ENCODE peak calls at places on chromosomes 12 and 14, in eight cellular contexts. C, Y, K, D, Q, G, Z and T are unnamed samples.

GRCh38 chr14:94392510-94392935 is 4.1 kb upstream of the SERPINA1 start:
- DNase-seq in Z (no peak), Q (peak), G (no peak), D (peak), C (no peak), K (no peak), Y (no peak), T (no peak)

GRCh38 chr14:94290197-94290596 is 2.9 kb downstream of the SERPINA10 start:
- DNase-seq in K (no peak), G (no peak), Y (no peak), C (no peak), D (no peak), Z (no peak), Q (no peak), T (no peak)

GRCh38 chr12:71948390-71948789 is 9.7 kb downstream of the TPH2 start:
- DNase-seq in C (no peak), Q (no peak), G (no peak), K (no peak), Z (no peak), Y (no peak), D (no peak), T (no peak)

GRCh38 chr14:39988939-39989338 is 556.7 kb upstream of the FBXO33 start:
- DNase-seq in K (no peak), Y (no peak), Z (no peak), C (no peak), D (peak), G (no peak), Q (peak), T (peak)

GRCh38 chr14:55451398-55451797 is 11.0 kb upstream of the TBPL2 start:
- DNase-seq in C (no peak), Y (no peak), Z (no peak), G (no peak), K (no peak), Q (peak), D (no peak), T (no peak)

GRCh38 chr14:37246427-37246829 is 48.7 kb downstream of the MIPOL1 start:
- DNase-seq in C (no peak), Y (no peak), Q (peak), G (no peak), D (peak), Z (no peak), K (no peak), T (peak)

GRCh38 chr12:76863005-76863670 is 15.7 kb downstream of the CSRP2 start:
- DNase-seq in D (no peak), Y (no peak), C (no peak), G (no peak), K (no peak), Z (no peak), Q (no peak), T (no peak)

GRCh38 chr14:97290977-97291376 is 493.8 kb downstream of the VRK1 start:
- DNase-seq in Q (no peak), G (no peak), Y (no peak), K (no peak), D (no peak), C (no peak), Z (no peak), T (no peak)

GRCh38 chr12:53461059-53461458 is 9.2 kb downstream of the PCBP2 start:
- DNase-seq in Q (no peak), Y (no peak), G (no peak), C (no peak), D (no peak), Z (no peak), K (no peak), T (no peak)

GRCh38 chr14:66495214-66496098 is 9.3 kb downstream of the CCDC196 start:
- DNase-seq in Q (peak), Z (no peak), C (peak), G (no peak), D (peak), Y (peak), K (no peak), T (peak)

GRCh38 chr12:109775172-109775881 is 57.9 kb downstream of the TRPV4 start:
- DNase-seq in C (peak), Q (peak), Z (no peak), G (peak), Y (peak), D (peak), K (peak), T (no peak)

GRCh38 chr12:68199127-68199526 is 26.5 kb downstream of the IL26 start:
- DNase-seq in Y (no peak), Z (no peak), K (no peak), D (no peak), G (no peak), Q (no peak), C (no peak), T (no peak)

GRCh38 chr12:114368685-114369084 is 37.3 kb downstream of the TBX5 start:
- DNase-seq in D (no peak), G (no peak), Z (no peak), Y (no peak), Q (no peak), C (no peak), K (no peak), T (no peak)

GRCh38 chr14:59126714-59127436 is 61.6 kb upstream of the DAAM1 start:
- DNase-seq in Q (peak), Y (no peak), C (peak), K (no peak), Z (no peak), G (no peak), D (peak), T (peak)

GRCh38 chr12:27343255-27344000 is 10.8 kb downstream of the BMAL2 start:
- DNase-seq in Q (peak), Y (no peak), K (no peak), C (no peak), G (no peak), D (no peak), Z (no peak), T (no peak)

GRCh38 chr14:101544550-101544949 is 16.7 kb upstream of the DIO3 start:
- DNase-seq in K (no peak), D (no peak), C (no peak), Z (no peak), G (no peak), Q (no peak), Y (no peak), T (no peak)

GRCh38 chr12:4118017-4118510 is 155.5 kb upstream of the CCND2 start:
- DNase-seq in Q (peak), G (peak), Y (peak), C (peak), D (peak), Z (no peak), K (no peak), T (peak)

GRCh38 chr14:78335531-78335930 is 165.4 kb downstream of the NRXN3 start:
- DNase-seq in G (no peak), Z (no peak), Q (no peak), Y (no peak), C (no peak), K (no peak), D (no peak), T (no peak)

GRCh38 chr14:59997496-59997895 is 77.6 kb downstream of the LRRC9 start:
- DNase-seq in Y (no peak), Z (no peak), D (no peak), G (no peak), C (no peak), Q (peak), K (no peak), T (peak)

GRCh38 chr12:67720383-67720856 is 71.9 kb downstream of the DYRK2 start:
- DNase-seq in C (no peak), G (no peak), Q (no peak), Z (no peak), D (no peak), K (no peak), Y (no peak), T (no peak)

GRCh38 chr12:40854669-40855068 is 162.4 kb downstream of the CNTN1 start:
- DNase-seq in K (no peak), Z (no peak), D (no peak), Q (no peak), G (no peak), C (no peak), Y (no peak), T (no peak)

GRCh38 chr14:22898302-22898894 is 15.4 kb downstream of the REM2 start:
- DNase-seq in D (no peak), Z (no peak), Y (no peak), C (no peak), G (peak), K (no peak), Q (peak), T (no peak)

GRCh38 chr12:91381309-91381804 is 198.7 kb upstream of the DCN start:
- DNase-seq in Q (peak), K (no peak), C (peak), G (no peak), Y (no peak), Z (no peak), D (peak), T (no peak)

GRCh38 chr14:30020687-30021086 is 93.0 kb upstream of the PRKD1 start:
- DNase-seq in D (no peak), Y (no peak), K (no peak), G (no peak), C (no peak), Q (no peak), Z (no peak), T (peak)

GRCh38 chr12:62655524-62656160 is 189.0 kb downstream of the MON2 start:
- DNase-seq in Z (no peak), C (no peak), Y (no peak), K (no peak), G (no peak), Q (no peak), D (no peak), T (no peak)

GRCh38 chr14:33646692-33647260 is 304.1 kb downstream of the EGLN3 start:
- DNase-seq in D (no peak), Y (no peak), Q (peak), K (no peak), C (no peak), Z (no peak), G (no peak), T (no peak)

GRCh38 chr14:78566859-78567172 is 396.6 kb downstream of the NRXN3 start:
- DNase-seq in K (no peak), Y (no peak), D (no peak), G (no peak), Q (no peak), Z (no peak), C (no peak), T (no peak)

GRCh38 chr14:74504412-74504811 is 10.8 kb downstream of the ISCA2 start:
- DNase-seq in C (no peak), K (no peak), Z (no peak), D (no peak), Y (no peak), Q (no peak), G (peak), T (no peak)

GRCh38 chr14:74503973-74504335 is 10.4 kb downstream of the ISCA2 start:
- DNase-seq in Z (no peak), K (no peak), C (no peak), Q (no peak), D (no peak), G (no peak), Y (no peak), T (no peak)

GRCh38 chr14:74502236-74503019 is 8.9 kb downstream of the ISCA2 start:
- DNase-seq in G (peak), C (no peak), K (no peak), Y (no peak), Z (no peak), Q (peak), D (peak), T (no peak)

GRCh38 chr14:74504874-74505617 is 11.5 kb downstream of the ISCA2 start:
- DNase-seq in Y (no peak), G (peak), C (no peak), Q (no peak), Z (no peak), K (no peak), D (no peak), T (no peak)

DNA sequence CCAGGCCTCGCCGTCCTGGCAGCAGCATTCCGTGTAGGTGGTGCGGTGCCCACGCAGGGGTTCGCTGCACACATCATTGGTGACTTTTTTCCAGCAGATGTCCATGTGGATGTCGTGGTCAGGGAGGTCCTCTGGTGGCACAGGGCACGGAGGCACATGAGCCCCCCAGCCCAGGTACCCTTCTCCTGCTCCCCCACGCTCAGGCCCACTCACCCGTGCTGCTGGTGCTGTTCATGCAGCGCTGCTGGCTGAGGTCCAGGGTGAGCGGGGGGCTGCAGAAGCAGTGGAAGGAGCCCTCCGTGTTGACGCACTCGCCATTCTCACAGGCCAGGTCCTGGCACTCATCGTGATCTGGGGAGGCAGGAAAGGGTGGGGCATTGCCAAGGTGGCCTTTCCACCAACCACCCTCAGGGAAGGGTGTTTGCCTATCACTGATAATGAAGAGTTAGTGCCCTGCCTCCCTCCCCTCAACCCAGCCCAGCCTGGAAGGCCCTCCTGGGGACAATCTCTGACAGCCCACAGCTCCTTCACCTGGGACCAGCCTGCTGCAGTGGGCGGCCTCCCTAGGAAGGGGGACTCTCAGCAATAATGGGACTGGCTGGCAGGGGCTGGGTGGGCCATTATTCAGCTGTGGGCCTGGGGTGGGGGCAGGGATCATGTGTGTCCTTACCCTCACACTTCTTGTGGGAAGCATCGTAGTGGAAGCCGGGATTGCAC is 9.8 kb downstream of the ISCA2 start:
- DNase-seq in Z (no peak), K (no peak), C (no peak), D (no peak), G (peak), Q (no peak), Y (no peak), T (no peak)
- TF ChIP-seq CTCF in Z (no peak), K (no peak), C (no peak), D (no peak), G (no peak), Q (no peak), Y (no peak), T (no peak)

GRCh38 chr12:12198124-12198523 is 68.7 kb downstream of the LRP6 start:
- DNase-seq in D (no peak), G (no peak), Y (no peak), Q (no peak), C (no peak), Z (no peak), K (no peak), T (no peak)

GRCh38 chr12:12202747-12203146 is 64.1 kb downstream of the LRP6 start:
- DNase-seq in D (no peak), C (no peak), G (no peak), K (no peak), Z (no peak), Q (no peak), Y (no peak), T (no peak)

GRCh38 chr12:12202105-12202504 is 64.7 kb downstream of the LRP6 start:
- DNase-seq in C (no peak), D (no peak), Y (no peak), Z (no peak), Q (no peak), G (no peak), K (no peak), T (no peak)

GRCh38 chr12:12201274-12201758 is 65.5 kb downstream of the LRP6 start:
- DNase-seq in D (peak), Z (no peak), K (no peak), C (no peak), Y (no peak), Q (no peak), G (no peak), T (no peak)

GRCh38 chr12:12200363-12200762 is 66.5 kb downstream of the LRP6 start:
- DNase-seq in C (no peak), K (no peak), Z (no peak), G (no peak), D (no peak), Y (no peak), Q (no peak), T (no peak)
- H3K4me3 ChIP-seq in C (no peak), K (no peak), Z (no peak), G (no peak), D (no peak), Y (no peak), Q (no peak), T (no peak)

GRCh38 chr12:54472494-54473262 is 724 bp downstream of the GTSF1 start:
- DNase-seq in G (no peak), K (no peak), C (no peak), Y (no peak), Z (no peak), Q (no peak), D (no peak), T (no peak)
- TF ChIP-seq CTCF in G (no peak), K (no peak), C (no peak), Y (no peak), Z (no peak), Q (no peak), D (no peak), T (no peak)

DNA sequence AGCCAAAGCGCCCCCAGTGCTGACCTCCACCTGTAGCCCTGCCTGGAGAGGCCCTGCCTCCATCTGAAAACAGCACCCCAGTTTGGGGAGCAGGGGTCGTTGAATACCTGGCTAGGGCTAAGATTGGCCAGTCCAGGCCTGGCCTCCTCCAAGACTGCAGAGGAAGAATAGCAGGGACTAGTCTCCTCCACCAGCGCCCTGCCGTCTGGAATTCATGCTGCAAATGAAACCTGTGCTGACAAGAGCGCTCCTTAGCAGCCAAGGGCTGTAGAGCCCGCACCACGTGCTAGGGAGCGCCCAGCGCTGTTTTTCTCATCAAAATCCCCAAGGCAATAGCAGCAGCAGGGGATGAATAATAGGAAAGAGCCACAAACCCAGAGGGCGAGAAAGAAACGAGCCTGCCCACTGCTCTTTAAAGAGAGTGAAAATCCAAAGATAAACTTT is 3.4 kb downstream of the COL2A1 start:
- DNase-seq in Y (no peak), G (peak), K (no peak), C (no peak), Q (peak), D (no peak), Z (peak), T (no peak)
- H3K4me3 ChIP-seq in Y (peak), G (peak), K (no peak), C (no peak), Q (peak), D (no peak), Z (peak), T (peak)